ENCODE peak calls at places on chromosomes 7 and 10, in four cellular contexts. M, X, J and Q are unnamed samples.

GRCh38 chr10:120963053-120963533 is 111.9 kb downstream of the WDR11 start:
- DNase-seq in X (no peak), J (no peak), M (no peak), Q (no peak)

GRCh38 chr7:150355666-150356059 is 13.0 kb upstream of the REPIN1 start:
- DNase-seq in J (no peak), M (no peak), X (no peak), Q (no peak)

GRCh38 chr7:133536450-133536849 is 283.6 kb downstream of the EXOC4 start:
- DNase-seq in M (no peak), J (no peak), X (no peak), Q (no peak)

GRCh38 chr7:122727759-122728158 is 25.0 kb upstream of the RNF148 start:
- DNase-seq in M (no peak), J (no peak), X (no peak), Q (no peak)

GRCh38 chr7:130493275-130493868 is 1.5 kb downstream of the MEST start:
- DNase-seq in J (no peak), X (no peak), M (no peak), Q (no peak)

GRCh38 chr7:29609162-29610030 is 45.8 kb downstream of the PRR15 start:
- DNase-seq in M (peak; percentile 36), J (no peak), X (no peak), Q (peak; percentile 91)

GRCh38 chr10:30980951-30981616 is 50.6 kb downstream of the ZNF438 start:
- DNase-seq in J (no peak), X (peak; percentile 39), M (peak; percentile 81), Q (peak; percentile 89)

GRCh38 chr7:113629244-113629643 is 289.6 kb downstream of the PPP1R3A start:
- DNase-seq in M (no peak), X (no peak), J (no peak), Q (peak; percentile 33)

GRCh38 chr7:66189695-66190503 is 15.2 kb upstream of the TPST1 start:
- DNase-seq in J (no peak), M (no peak), X (no peak), Q (no peak)

GRCh38 chr7:50775826-50776225 is 6.9 kb downstream of the GRB10 start:
- DNase-seq in J (no peak), X (no peak), M (no peak), Q (no peak)

GRCh38 chr10:98886686-98887085 is 349.0 kb downstream of the HPSE2 start:
- DNase-seq in M (no peak), X (no peak), J (no peak), Q (peak; percentile 9)

GRCh38 chr10:47104101-47104707 is 193.0 kb downstream of the PTPN20 start:
- DNase-seq in X (no peak), M (no peak), J (no peak), Q (no peak)

GRCh38 chr10:16063350-16063749 is 203.0 kb upstream of the MINDY3 start:
- DNase-seq in M (no peak), J (no peak), X (no peak), Q (no peak)

GRCh38 chr10:70462349-70462984 is 16.1 kb upstream of the PALD1 start:
- DNase-seq in X (peak; percentile 39), M (peak; percentile 85), J (no peak), Q (peak; percentile 86)

GRCh38 chr7:104552102-104552501 is 223.7 kb downstream of the LHFPL3 start:
- DNase-seq in J (no peak), M (peak; percentile 60), X (no peak), Q (peak; percentile 86)

GRCh38 chr7:913736-914520 is 37.6 kb downstream of the GET4 start:
- DNase-seq in M (peak; percentile 42), X (no peak), J (no peak), Q (peak; percentile 64)

GRCh38 chr10:89299031-89299430 is 2.8 kb upstream of the IFIT2 start:
- DNase-seq in X (no peak), M (no peak), J (no peak), Q (no peak)

GRCh38 chr7:158999496-158999895 is 143.1 kb downstream of the DYNC2I1 start:
- DNase-seq in M (no peak), X (no peak), J (no peak), Q (no peak)

GRCh38 chr10:118459642-118460193 is 117.6 kb upstream of the FAM204A start:
- DNase-seq in M (peak; percentile 71), J (peak; percentile 17), X (no peak), Q (peak; percentile 77)

GRCh38 chr10:68938884-68939283 is 17.1 kb upstream of the DDX21 start:
- DNase-seq in X (no peak), J (no peak), M (no peak), Q (no peak)

GRCh38 chr7:116969371-116969902 is 16.1 kb downstream of the ST7 start:
- DNase-seq in X (no peak), M (no peak), J (no peak), Q (no peak)

GRCh38 chr7:127581716-127582115 is 3.7 kb downstream of the GCC1 start:
- DNase-seq in J (no peak), X (no peak), M (no peak), Q (no peak)

GRCh38 chr7:101940830-101941229 is 123.4 kb downstream of the CUX1 start:
- DNase-seq in J (no peak), X (no peak), M (peak; percentile 48), Q (no peak)

GRCh38 chr10:70433581-70434280 is 7.8 kb downstream of the NODAL start:
- DNase-seq in J (no peak), M (no peak), X (no peak), Q (no peak)

GRCh38 chr7:123751816-123752215 is 3.0 kb upstream of the WASL start:
- DNase-seq in X (no peak), M (no peak), J (no peak), Q (no peak)

GRCh38 chr7:122412886-122413285 is 108.3 kb upstream of the FEZF1 start:
- DNase-seq in J (no peak), M (peak; percentile 25), X (no peak), Q (peak; percentile 69)

GRCh38 chr7:31172071-31172470 is 120.0 kb downstream of the ADCYAP1R1 start:
- DNase-seq in M (no peak), J (no peak), X (no peak), Q (no peak)

GRCh38 chr10:6689036-6689435 is 109.0 kb upstream of the PRKCQ start:
- DNase-seq in X (no peak), J (no peak), M (no peak), Q (peak; percentile 76)

GRCh38 chr10:118592675-118593330 is 2.6 kb downstream of the PRLHR start:
- DNase-seq in X (no peak), J (no peak), M (peak; percentile 60), Q (no peak)

GRCh38 chr7:157612664-157613561 is 276.1 kb downstream of the DNAJB6 start:
- DNase-seq in M (peak; percentile 33), X (no peak), J (peak; percentile 83), Q (no peak)

GRCh38 chr7:39416866-39417265 is 149.3 kb upstream of the YAE1 start:
- DNase-seq in X (no peak), J (no peak), M (no peak), Q (no peak)

GRCh38 chr7:39414669-39415035 is 151.6 kb upstream of the YAE1 start:
- DNase-seq in J (no peak), X (no peak), M (no peak), Q (no peak)

GRCh38 chr7:39413866-39414668 is 152.1 kb upstream of the YAE1 start:
- DNase-seq in X (no peak), M (peak; percentile 49), J (peak; percentile 57), Q (no peak)

GRCh38 chr7:39417642-39418041 is 148.6 kb upstream of the YAE1 start:
- DNase-seq in J (no peak), M (no peak), X (no peak), Q (no peak)

GRCh38 chr7:39415091-39415820 is 150.9 kb upstream of the YAE1 start:
- DNase-seq in X (no peak), J (no peak), M (no peak), Q (no peak)
- TF ChIP-seq CTCF in X (no peak), J (no peak), M (no peak), Q (no peak)

GRCh38 chr7:94149776-94150545 is 145.8 kb upstream of the BET1 start:
- DNase-seq in X (no peak), J (no peak), M (no peak), Q (no peak)
- TF ChIP-seq CTCF in X (no peak), J (no peak), M (no peak), Q (no peak)

DNA sequence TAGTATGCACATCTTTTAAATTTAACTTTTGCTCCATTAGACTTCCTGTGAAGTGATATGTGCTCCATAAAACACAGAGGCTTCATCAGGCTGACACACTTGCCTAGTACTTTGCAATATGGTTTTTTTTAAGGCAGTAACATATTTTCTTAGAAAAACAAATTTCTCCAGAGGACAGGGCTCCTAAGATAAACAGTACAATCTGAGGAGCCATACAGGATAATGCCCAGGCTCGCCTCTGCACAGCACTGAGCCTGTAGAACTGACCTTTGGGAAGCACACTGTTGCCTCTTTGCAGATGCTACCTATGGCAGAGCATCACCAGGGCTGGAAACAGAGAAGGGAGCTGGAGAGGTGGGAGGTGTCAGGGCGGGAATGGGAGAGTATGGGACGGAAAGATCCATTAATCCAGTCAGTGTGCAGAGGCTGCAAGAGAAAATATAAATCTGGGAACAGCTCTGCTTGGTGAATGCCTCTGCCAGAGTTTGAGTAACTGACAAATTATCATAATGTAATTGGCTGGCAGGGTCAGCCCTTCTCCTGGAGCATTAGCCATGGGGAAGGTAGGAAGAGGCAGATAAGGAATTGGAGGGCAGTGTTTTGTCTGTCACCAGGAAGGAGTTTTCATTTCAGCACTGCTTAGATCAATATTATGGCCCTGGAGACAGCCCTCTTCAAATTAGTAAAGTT is 132.3 kb downstream of the CREB5 start:
- DNase-seq in M (no peak), J (no peak), X (no peak), Q (no peak)
- TF ChIP-seq CTCF in M (no peak), J (no peak), X (no peak), Q (no peak)

GRCh38 chr7:70585071-70585470 is 546.9 kb upstream of the GALNT17 start:
- DNase-seq in X (no peak), M (no peak), J (no peak), Q (no peak)
- TF ChIP-seq CTCF in X (no peak), M (no peak), J (no peak), Q (no peak)

DNA sequence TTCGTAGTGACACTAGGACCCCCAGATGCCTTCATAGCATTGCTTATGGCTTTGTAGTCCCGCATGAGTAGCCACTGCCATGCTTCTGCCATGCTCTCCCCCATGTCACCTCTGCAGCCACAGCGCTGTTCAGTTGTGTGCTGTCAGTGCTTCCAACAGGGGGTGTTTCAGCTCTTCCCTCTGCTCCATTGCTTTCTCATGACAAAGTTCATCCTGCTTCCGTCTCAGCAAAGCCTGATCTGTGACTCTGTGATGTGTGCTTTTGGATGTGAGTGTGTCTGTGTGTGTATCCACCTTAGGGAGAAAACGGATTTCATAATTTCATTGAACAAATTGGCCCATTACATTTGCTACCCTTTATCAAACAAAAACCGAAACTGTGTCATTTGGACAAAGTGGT is 134.9 kb upstream of the SAMD8 start:
- DNase-seq in J (no peak), M (no peak), X (no peak), Q (no peak)
- TF ChIP-seq CTCF in J (no peak), M (no peak), X (no peak), Q (no peak)